ENCODE peak calls at places on chromosomes 3 and 15, in five cellular contexts. D is PC-9, S is cardiac muscle cell, F is hepatocyte, W is stomach. C is an unnamed sample. For H3K36me3, the result is how much of the 10 kb centered on the place peaks cover.

GRCh38 chr15:63718590-63719035 is 115.1 kb downstream of the HERC1 start:
- DNase-seq in W (no peak), S (no peak), F (peak), D (peak), C (peak)

GRCh38 chr15:55740981-55741591 is 1.9 kb downstream of the PRTG start:
- DNase-seq in S (no peak), D (no peak), F (no peak), W (no peak), C (no peak)

GRCh38 chr15:87227846-87228245 is 1028.7 kb downstream of the NTRK3 start:
- DNase-seq in D (no peak), W (no peak), F (no peak), S (no peak), C (no peak)

GRCh38 chr3:177490626-177491025 is 293.3 kb upstream of the TBL1XR1 start:
- DNase-seq in S (no peak), F (no peak), D (no peak), W (no peak), C (no peak)

GRCh38 chr3:24365168-24365567 is 129.5 kb downstream of the THRB start:
- DNase-seq in W (peak), F (peak), S (no peak), D (peak), C (peak)

GRCh38 chr3:194555175-194556062 is 68.6 kb upstream of the ATP13A3 start:
- DNase-seq in W (no peak), S (no peak), F (no peak), D (no peak), C (no peak)

GRCh38 chr15:41568350-41569017 is 9.5 kb downstream of the TYRO3 start:
- DNase-seq in F (peak), D (no peak), S (peak), W (peak), C (no peak)

GRCh38 chr3:86995537-86995936 is 4.6 kb upstream of the VGLL3 start:
- DNase-seq in S (no peak), W (no peak), F (no peak), D (peak), C (no peak)

GRCh38 chr3:159907828-159908227 is 80.8 kb upstream of the IL12A start:
- DNase-seq in F (no peak), W (no peak), D (no peak), S (no peak), C (no peak)

GRCh38 chr3:35974872-35975271 is 335.5 kb downstream of the ARPP21 start:
- DNase-seq in D (no peak), S (no peak), W (no peak), F (no peak), C (no peak)

GRCh38 chr3:194254032-194254431 is 97.1 kb downstream of the CPN2 start:
- DNase-seq in D (no peak), F (no peak), S (no peak), W (peak), C (no peak)

GRCh38 chr15:73265536-73266153 is 103.1 kb downstream of the HCN4 start:
- DNase-seq in D (no peak), F (peak), S (peak), W (peak), C (peak)

GRCh38 chr15:67080900-67081431 is 15.6 kb downstream of the SMAD3 start:
- DNase-seq in W (no peak), S (no peak), F (no peak), D (no peak), C (peak)

GRCh38 chr3:105118905-105119304 is 247.8 kb upstream of the ALCAM start:
- DNase-seq in D (peak), F (no peak), W (no peak), S (no peak), C (peak)

GRCh38 chr3:136249593-136250225 is 431 bp upstream of the PCCB start:
- DNase-seq in F (no peak), W (no peak), S (no peak), D (no peak), C (no peak)

GRCh38 chr15:85477730-85478129 is 97.3 kb downstream of the AKAP13 start:
- DNase-seq in D (no peak), F (no peak), W (no peak), S (no peak), C (peak)

GRCh38 chr15:53903129-53903528 is 75.1 kb upstream of the UNC13C start:
- DNase-seq in W (no peak), D (no peak), F (no peak), S (no peak), C (no peak)

GRCh38 chr3:147384210-147385058 is 21.9 kb downstream of the ZIC4 start:
- DNase-seq in S (no peak), D (no peak), F (no peak), W (no peak), C (no peak)

GRCh38 chr3:194637541-194638400 is 4.6 kb upstream of the TMEM44 start:
- DNase-seq in S (no peak), D (no peak), W (no peak), F (no peak), C (no peak)

GRCh38 chr15:62138124-62138523 is 27.0 kb downstream of the C2CD4B start:
- DNase-seq in W (no peak), S (no peak), D (no peak), F (no peak), C (peak)

GRCh38 chr15:65918357-65918920 is 49.1 kb downstream of the RAB11A start:
- DNase-seq in S (no peak), D (no peak), W (no peak), F (no peak), C (no peak)

GRCh38 chr15:29568840-29569532 is 253.3 kb downstream of the TJP1 start:
- DNase-seq in F (peak), S (peak), D (no peak), W (no peak), C (peak)

GRCh38 chr15:20310603-20311002 is 231.0 kb downstream of the GOLGA6L6 start:
- DNase-seq in S (no peak), F (no peak), W (no peak), D (no peak), C (no peak)

GRCh38 chr3:4983739-4984510 is 4.7 kb downstream of the BHLHE40 start:
- DNase-seq in W (peak), F (peak), S (no peak), D (peak), C (no peak)
- H3K4me3 ChIP-seq in W (peak), F (no peak), S (no peak), D (peak), C (peak)

GRCh38 chr3:146326875-146327543 is 76.1 kb upstream of the PLSCR4 start:
- DNase-seq in W (peak), D (no peak), F (peak), S (peak), C (peak)
- TF ChIP-seq CTCF in W (no peak), D (peak), F (peak), S (peak), C (peak)

DNA sequence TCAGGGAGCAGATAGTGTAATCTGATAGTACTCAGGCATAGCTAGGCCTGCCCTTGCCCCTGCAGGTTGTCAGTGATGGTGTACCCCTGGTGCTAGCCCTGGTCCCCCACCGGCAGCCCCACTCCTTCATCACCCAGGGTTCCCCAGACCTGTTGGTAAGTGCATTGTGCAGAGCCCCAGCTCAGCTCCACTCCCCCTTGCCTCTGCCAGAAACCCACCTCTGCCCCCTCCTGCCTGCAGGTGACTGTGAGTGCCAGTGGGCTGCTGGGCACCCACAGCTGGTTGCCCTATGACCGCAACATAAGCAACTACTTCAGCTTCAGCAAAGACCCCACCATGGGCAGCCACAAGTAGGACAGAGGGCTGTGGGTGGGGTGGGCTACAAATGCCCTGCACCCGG is 27.5 kb downstream of the NBEAL2 start:
- DNase-seq in W (no peak), S (no peak), F (no peak), D (no peak), C (no peak)
- H3K36me3 ChIP-seq in W (half or more), S (under half), F (under half), D (under half), C (under half)

GRCh38 chr3:32841341-32841740 is 23.5 kb downstream of the TRIM71 start:
- DNase-seq in S (no peak), F (no peak), W (no peak), D (no peak), C (no peak)
- H3K4me3 ChIP-seq in S (no peak), F (no peak), W (no peak), D (no peak), C (no peak)

GRCh38 chr3:33104803-33105202 is 7.9 kb upstream of the GLB1 start:
- DNase-seq in D (no peak), F (no peak), W (no peak), S (no peak), C (no peak)

GRCh38 chr3:33103480-33103879 is 6.5 kb upstream of the GLB1 start:
- DNase-seq in S (no peak), W (no peak), F (no peak), D (no peak), C (no peak)

GRCh38 chr3:33105341-33105943 is 8.4 kb upstream of the CRTAP start:
- DNase-seq in S (no peak), W (no peak), D (no peak), F (no peak), C (no peak)

GRCh38 chr3:33100229-33100628 is 3.3 kb upstream of the GLB1 start:
- DNase-seq in D (no peak), S (no peak), F (no peak), W (no peak), C (no peak)

DNA sequence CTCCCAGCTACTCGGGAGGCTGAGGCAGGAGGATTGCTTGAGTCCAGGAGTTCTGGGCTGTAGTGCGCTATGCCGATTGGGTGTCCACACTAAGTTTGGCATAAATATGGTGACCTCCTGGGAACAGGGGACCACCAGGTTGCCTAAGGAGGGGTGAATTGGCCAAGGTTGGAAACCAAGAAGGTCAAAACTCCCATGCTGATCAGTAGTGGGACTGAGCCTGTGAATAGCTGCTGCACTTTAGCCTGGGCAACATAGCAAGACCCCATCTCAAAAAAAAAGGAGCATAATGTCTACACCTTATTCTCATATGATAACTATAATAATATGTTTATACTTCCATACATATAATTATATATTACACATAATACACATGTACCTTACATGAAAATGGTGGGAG is 6.1 kb upstream of the GLB1 start:
- DNase-seq in S (no peak), D (no peak), F (no peak), W (no peak), C (no peak)
- TF ChIP-seq CTCF in S (no peak), D (no peak), F (no peak), W (no peak), C (no peak)

C was measured in kidney epithelial cell.